ENCODE peak calls at places on chromosome 20, in eight cellular contexts. Z, R, O, Y, B, T, N and P are unnamed samples.

GRCh38 chr20:20566523-20566922 is 145.9 kb downstream of the RALGAPA2 start:
- DNase-seq in Z (no peak), R (no peak), O (no peak), Y (no peak), B (no peak), T (no peak), N (no peak), P (no peak)

GRCh38 chr20:34967421-34967820 is 11.8 kb downstream of the MYH7B start:
- DNase-seq in Z (no peak), R (no peak), O (no peak), Y (no peak), B (no peak), T (no peak), N (no peak), P (no peak)

GRCh38 chr20:20549699-20550098 is 162.7 kb downstream of the RALGAPA2 start:
- DNase-seq in Z (peak), R (no peak), O (no peak), Y (peak), B (no peak), T (no peak), N (no peak), P (no peak)

GRCh38 chr20:37904845-37905244 is 1.9 kb downstream of the VSTM2L start:
- DNase-seq in Z (no peak), R (no peak), O (no peak), Y (no peak), B (no peak), T (no peak), N (no peak), P (no peak)

GRCh38 chr20:57698191-57698866 is 11.5 kb downstream of the PMEPA1 start:
- DNase-seq in Z (peak), R (peak), O (no peak), Y (peak), B (no peak), T (no peak), N (no peak), P (no peak)

GRCh38 chr20:51036827-51037229 is 13.9 kb upstream of the KCNG1 start:
- DNase-seq in Z (no peak), R (no peak), O (no peak), Y (peak), B (no peak), T (no peak), N (no peak), P (no peak)

GRCh38 chr20:6104493-6105188 is 18.2 kb downstream of the FERMT1 start:
- DNase-seq in Z (peak), R (no peak), O (no peak), Y (peak), B (no peak), T (no peak), N (no peak), P (no peak)

GRCh38 chr20:51562027-51562333 is 19.5 kb upstream of the NFATC2 start:
- DNase-seq in Z (no peak), R (no peak), O (peak), Y (no peak), B (no peak), T (no peak), N (no peak), P (no peak)

GRCh38 chr20:57664924-57665588 is 44.8 kb downstream of the PMEPA1 start:
- DNase-seq in Z (no peak), R (no peak), O (no peak), Y (no peak), B (no peak), T (no peak), N (no peak), P (no peak)

GRCh38 chr20:48728042-48728837 is 99.6 kb downstream of the PREX1 start:
- DNase-seq in Z (no peak), R (no peak), O (no peak), Y (no peak), B (no peak), T (no peak), N (no peak), P (no peak)

GRCh38 chr20:2748551-2749342 is 51.7 kb downstream of the CPXM1 start:
- DNase-seq in Z (no peak), R (no peak), O (no peak), Y (no peak), B (no peak), T (no peak), N (no peak), P (no peak)

GRCh38 chr20:25049261-25050060 is 8.5 kb downstream of the ACSS1 start:
- DNase-seq in Z (no peak), R (no peak), O (no peak), Y (no peak), B (no peak), T (no peak), N (no peak), P (no peak)

GRCh38 chr20:61608275-61609085 is 356.4 kb downstream of the CDH4 start:
- DNase-seq in Z (peak), R (no peak), O (peak), Y (peak), B (peak), T (no peak), N (no peak), P (no peak)

GRCh38 chr20:38065764-38066375 is 32.3 kb downstream of the RPRD1B start:
- DNase-seq in Z (no peak), R (no peak), O (no peak), Y (no peak), B (no peak), T (no peak), N (no peak), P (no peak)